ENCODE peak calls at places on chromosomes 6 and 20, in seven cellular contexts. One of them, this sample, is unnamed.

GRCh38 chr20:57790176-57790575 is 80.4 kb upstream of the PMEPA1 start:
- DNase-seq in K562: no peak
- DNase-seq in A549: no peak
- DNase-seq in H1: no peak
- DNase-seq in IMR-90: no peak
- DNase-seq in HepG2: no peak
- DNase-seq in HCT116: no peak
- DNase-seq in this sample: no peak

GRCh38 chr6:12504325-12504966 is 212.1 kb upstream of the PHACTR1 start:
- DNase-seq in H1: no peak
- DNase-seq in K562: peak; percentile 46
- DNase-seq in HCT116: peak; percentile 48
- DNase-seq in IMR-90: peak; percentile 14
- DNase-seq in A549: peak; percentile 50
- DNase-seq in HepG2: peak; percentile 47
- DNase-seq in this sample: peak; percentile 20

GRCh38 chr6:148962854-148963515 is 216.2 kb downstream of the UST start:
- DNase-seq in H1: no peak
- DNase-seq in K562: no peak
- DNase-seq in IMR-90: no peak
- DNase-seq in HepG2: no peak
- DNase-seq in A549: no peak
- DNase-seq in HCT116: no peak
- DNase-seq in this sample: no peak

GRCh38 chr20:63414720-63415417 is 53.7 kb upstream of the CHRNA4 start:
- DNase-seq in A549: no peak
- DNase-seq in HCT116: no peak
- DNase-seq in K562: no peak
- DNase-seq in HepG2: no peak
- DNase-seq in H1: no peak
- DNase-seq in IMR-90: no peak
- DNase-seq in this sample: no peak

GRCh38 chr6:27188206-27188884 is 59.2 kb upstream of the PRSS16 start:
- DNase-seq in A549: peak; percentile 58
- DNase-seq in H1: no peak
- DNase-seq in K562: peak; percentile 79
- DNase-seq in HCT116: peak; percentile 44
- DNase-seq in IMR-90: peak; percentile 84
- DNase-seq in HepG2: peak; percentile 6
- DNase-seq in this sample: peak; percentile 60

GRCh38 chr6:170317718-170318117 is 11.2 kb downstream of the FAM120B start:
- DNase-seq in A549: no peak
- DNase-seq in K562: no peak
- DNase-seq in IMR-90: no peak
- DNase-seq in H1: no peak
- DNase-seq in HepG2: no peak
- DNase-seq in HCT116: no peak
- DNase-seq in this sample: no peak

GRCh38 chr6:26251354-26252081 is 113.5 kb upstream of the BTN3A2 start:
- DNase-seq in K562: peak; percentile 78
- DNase-seq in HCT116: no peak
- DNase-seq in IMR-90: peak; percentile 95
- DNase-seq in H1: no peak
- DNase-seq in A549: no peak
- DNase-seq in HepG2: no peak
- DNase-seq in this sample: peak; percentile 69

GRCh38 chr6:106167105-106167814 is 81.1 kb downstream of the PRDM1 start:
- DNase-seq in K562: no peak
- DNase-seq in HepG2: no peak
- DNase-seq in HCT116: no peak
- DNase-seq in H1: no peak
- DNase-seq in A549: no peak
- DNase-seq in IMR-90: no peak
- DNase-seq in this sample: no peak

GRCh38 chr6:2086328-2087008 is 158.9 kb downstream of the GMDS start:
- DNase-seq in HepG2: no peak
- DNase-seq in H1: no peak
- DNase-seq in A549: no peak
- DNase-seq in IMR-90: no peak
- DNase-seq in HCT116: no peak
- DNase-seq in K562: no peak
- DNase-seq in this sample: no peak

GRCh38 chr6:166460473-166461437 is 78.0 kb upstream of the MPC1 start:
- DNase-seq in K562: no peak
- DNase-seq in IMR-90: peak; percentile 8
- DNase-seq in HepG2: no peak
- DNase-seq in HCT116: no peak
- DNase-seq in H1: no peak
- DNase-seq in A549: no peak
- DNase-seq in this sample: peak; percentile 81

GRCh38 chr20:40991181-40991889 is 37.3 kb upstream of the TOP1 start:
- DNase-seq in HCT116: no peak
- DNase-seq in K562: peak; percentile 54
- DNase-seq in HepG2: no peak
- DNase-seq in IMR-90: no peak
- DNase-seq in A549: no peak
- DNase-seq in H1: no peak
- DNase-seq in this sample: no peak

GRCh38 chr6:97697450-97697849 is 414.4 kb upstream of the MMS22L start:
- DNase-seq in HCT116: no peak
- DNase-seq in K562: no peak
- DNase-seq in A549: no peak
- DNase-seq in HepG2: no peak
- DNase-seq in H1: no peak
- DNase-seq in IMR-90: peak; percentile 61
- DNase-seq in this sample: no peak

GRCh38 chr20:15846446-15846845 is 726.8 kb downstream of the KIF16B start:
- DNase-seq in K562: no peak
- DNase-seq in HCT116: no peak
- DNase-seq in HepG2: no peak
- DNase-seq in A549: no peak
- DNase-seq in H1: no peak
- DNase-seq in IMR-90: no peak
- DNase-seq in this sample: no peak

GRCh38 chr6:134706153-134706552 is 243.7 kb downstream of the ALDH8A1 start:
- DNase-seq in IMR-90: no peak
- DNase-seq in A549: no peak
- DNase-seq in H1: peak; percentile 25
- DNase-seq in HCT116: no peak
- DNase-seq in K562: no peak
- DNase-seq in HepG2: no peak
- DNase-seq in this sample: no peak

GRCh38 chr6:136093835-136094234 is 156.3 kb downstream of the MTFR2 start:
- DNase-seq in A549: no peak
- DNase-seq in HCT116: no peak
- DNase-seq in IMR-90: no peak
- DNase-seq in K562: no peak
- DNase-seq in HepG2: no peak
- DNase-seq in H1: no peak
- DNase-seq in this sample: no peak

GRCh38 chr6:5930968-5931367 is 75.8 kb downstream of the NRN1 start:
- DNase-seq in HCT116: no peak
- DNase-seq in H1: no peak
- DNase-seq in K562: no peak
- DNase-seq in A549: no peak
- DNase-seq in HepG2: no peak
- DNase-seq in IMR-90: no peak
- DNase-seq in this sample: no peak

GRCh38 chr6:37158508-37158907 is 11.4 kb upstream of the PIM1 start:
- DNase-seq in K562: no peak
- DNase-seq in A549: no peak
- DNase-seq in HepG2: no peak
- DNase-seq in H1: no peak
- DNase-seq in HCT116: no peak
- DNase-seq in IMR-90: no peak
- DNase-seq in this sample: no peak

GRCh38 chr6:89375427-89375868 is 22.9 kb upstream of the UBE2J1 start:
- DNase-seq in K562: no peak
- DNase-seq in HCT116: no peak
- DNase-seq in A549: peak; percentile 62
- DNase-seq in H1: peak; percentile 82
- DNase-seq in IMR-90: no peak
- DNase-seq in HepG2: peak; percentile 80
- DNase-seq in this sample: peak; percentile 60

GRCh38 chr20:8021541-8022269 is 2.1 kb upstream of the TMX4 start:
- DNase-seq in K562: no peak
- DNase-seq in IMR-90: no peak
- DNase-seq in HepG2: no peak
- DNase-seq in H1: no peak
- DNase-seq in HCT116: no peak
- DNase-seq in A549: no peak
- DNase-seq in this sample: no peak

GRCh38 chr20:57432480-57432873 is 41.3 kb downstream of the RBM38 start:
- DNase-seq in HepG2: no peak
- DNase-seq in A549: no peak
- DNase-seq in IMR-90: no peak
- DNase-seq in K562: no peak
- DNase-seq in H1: no peak
- DNase-seq in HCT116: no peak
- DNase-seq in this sample: no peak

GRCh38 chr20:972256-972655 is 29.9 kb downstream of the RSPO4 start:
- DNase-seq in H1: no peak
- DNase-seq in K562: no peak
- DNase-seq in HCT116: no peak
- DNase-seq in A549: peak; percentile 18
- DNase-seq in HepG2: no peak
- DNase-seq in IMR-90: no peak
- DNase-seq in this sample: no peak

GRCh38 chr6:74733830-74734591 is 471.8 kb downstream of the COL12A1 start:
- DNase-seq in H1: no peak
- DNase-seq in HCT116: no peak
- DNase-seq in A549: no peak
- DNase-seq in K562: no peak
- DNase-seq in IMR-90: no peak
- DNase-seq in HepG2: no peak
- DNase-seq in this sample: no peak

GRCh38 chr20:2872304-2873009 is 824 bp upstream of the PTPRA start:
- DNase-seq in A549: peak; percentile 71
- DNase-seq in H1: no peak
- DNase-seq in K562: peak; percentile 70
- DNase-seq in IMR-90: peak; percentile 43
- DNase-seq in HepG2: peak; percentile 63
- DNase-seq in HCT116: no peak
- DNase-seq in this sample: peak; percentile 79

GRCh38 chr20:44963325-44964215 is 2.7 kb upstream of the STK4 start:
- DNase-seq in K562: no peak
- DNase-seq in HepG2: no peak
- DNase-seq in H1: no peak
- DNase-seq in IMR-90: no peak
- DNase-seq in HCT116: no peak
- DNase-seq in A549: no peak
- DNase-seq in this sample: no peak
- TF ChIP-seq RAD21 in K562: no peak
- TF ChIP-seq RAD21 in HepG2: no peak
- TF ChIP-seq RAD21 in H1: no peak
- TF ChIP-seq RAD21 in IMR-90: no peak
- TF ChIP-seq RAD21 in HCT116: no peak
- TF ChIP-seq RAD21 in A549: no peak
- TF ChIP-seq RAD21 in this sample: no peak

GRCh38 chr6:45808917-45809316 is 206.7 kb downstream of the CLIC5 start:
- DNase-seq in A549: no peak
- DNase-seq in IMR-90: no peak
- DNase-seq in HepG2: no peak
- DNase-seq in K562: no peak
- DNase-seq in H1: no peak
- DNase-seq in HCT116: no peak
- DNase-seq in this sample: no peak

GRCh38 chr6:45812937-45813336 is 202.7 kb downstream of the CLIC5 start:
- DNase-seq in HepG2: no peak
- DNase-seq in K562: no peak
- DNase-seq in A549: no peak
- DNase-seq in IMR-90: peak; percentile 6
- DNase-seq in H1: no peak
- DNase-seq in HCT116: no peak
- DNase-seq in this sample: no peak

GRCh38 chr6:45807610-45808009 is 208.1 kb downstream of the CLIC5 start:
- DNase-seq in IMR-90: no peak
- DNase-seq in A549: no peak
- DNase-seq in HCT116: no peak
- DNase-seq in HepG2: no peak
- DNase-seq in H1: no peak
- DNase-seq in K562: no peak
- DNase-seq in this sample: no peak

GRCh38 chr6:45806172-45806571 is 209.5 kb downstream of the CLIC5 start:
- DNase-seq in H1: no peak
- DNase-seq in IMR-90: no peak
- DNase-seq in A549: no peak
- DNase-seq in HCT116: no peak
- DNase-seq in HepG2: no peak
- DNase-seq in K562: no peak
- DNase-seq in this sample: no peak

GRCh38 chr6:45808041-45808440 is 207.6 kb downstream of the CLIC5 start:
- DNase-seq in K562: no peak
- DNase-seq in H1: no peak
- DNase-seq in HCT116: no peak
- DNase-seq in IMR-90: no peak
- DNase-seq in A549: no peak
- DNase-seq in HepG2: no peak
- DNase-seq in this sample: no peak
- TF ChIP-seq RAD21 in K562: no peak
- TF ChIP-seq RAD21 in H1: no peak
- TF ChIP-seq RAD21 in HCT116: no peak
- TF ChIP-seq RAD21 in IMR-90: no peak
- TF ChIP-seq RAD21 in A549: no peak
- TF ChIP-seq RAD21 in HepG2: no peak
- TF ChIP-seq RAD21 in this sample: no peak

GRCh38 chr20:32737371-32738223 is 5.7 kb downstream of the COMMD7 start:
- DNase-seq in HCT116: no peak
- DNase-seq in K562: no peak
- DNase-seq in IMR-90: peak; percentile 91
- DNase-seq in A549: no peak
- DNase-seq in HepG2: no peak
- DNase-seq in H1: no peak
- DNase-seq in this sample: no peak

GRCh38 chr20:32741151-32741550 is 2.1 kb downstream of the COMMD7 start:
- DNase-seq in HCT116: no peak
- DNase-seq in IMR-90: no peak
- DNase-seq in H1: no peak
- DNase-seq in A549: no peak
- DNase-seq in HepG2: no peak
- DNase-seq in K562: no peak
- DNase-seq in this sample: no peak

GRCh38 chr20:32743237-32744112 is at the start of gene COMMD7:
- DNase-seq in H1: no peak
- DNase-seq in IMR-90: peak; percentile 44
- DNase-seq in A549: peak; percentile 69
- DNase-seq in K562: peak; percentile 42
- DNase-seq in HepG2: peak; percentile 50
- DNase-seq in HCT116: no peak
- DNase-seq in this sample: peak; percentile 86

GRCh38 chr20:32742322-32743236 is 688 bp downstream of the COMMD7 start:
- DNase-seq in A549: no peak
- DNase-seq in HCT116: no peak
- DNase-seq in H1: no peak
- DNase-seq in K562: no peak
- DNase-seq in HepG2: no peak
- DNase-seq in IMR-90: no peak
- DNase-seq in this sample: peak; percentile 39
- TF ChIP-seq RAD21 in A549: no peak
- TF ChIP-seq RAD21 in HCT116: no peak
- TF ChIP-seq RAD21 in H1: no peak
- TF ChIP-seq RAD21 in K562: no peak
- TF ChIP-seq RAD21 in HepG2: no peak
- TF ChIP-seq RAD21 in IMR-90: no peak
- TF ChIP-seq RAD21 in this sample: no peak

GRCh38 chr6:38176797-38177751 is 357.5 kb downstream of the ZFAND3 start:
- DNase-seq in H1: no peak
- DNase-seq in HCT116: no peak
- DNase-seq in A549: no peak
- DNase-seq in IMR-90: peak; percentile 5
- DNase-seq in HepG2: peak; percentile 52
- DNase-seq in K562: no peak
- DNase-seq in this sample: no peak
- TF ChIP-seq RAD21 in H1: no peak
- TF ChIP-seq RAD21 in HCT116: no peak
- TF ChIP-seq RAD21 in A549: no peak
- TF ChIP-seq RAD21 in IMR-90: no peak
- TF ChIP-seq RAD21 in HepG2: no peak
- TF ChIP-seq RAD21 in K562: no peak
- TF ChIP-seq RAD21 in this sample: no peak